ENCODE peak calls at places on chromosomes 7 and 10, in ten cellular contexts. One of them, this sample, is unnamed.

GRCh38 chr7:27590421-27590820 is 72.3 kb downstream of the HIBADH start:
- DNase-seq in pancreas: no peak
- DNase-seq in A673: no peak
- DNase-seq in stomach: no peak
- DNase-seq in body of pancreas: no peak
- DNase-seq in Peyer's patch: no peak
- DNase-seq in ovary: no peak
- DNase-seq in HL-60: no peak
- DNase-seq in heart right ventricle: no peak
- DNase-seq in GM23338: no peak
- DNase-seq in this sample: no peak

GRCh38 chr7:465710-466400 is 53.8 kb downstream of the PDGFA start:
- DNase-seq in ovary: no peak
- DNase-seq in body of pancreas: no peak
- DNase-seq in A673: no peak
- DNase-seq in pancreas: peak; percentile 21
- DNase-seq in GM23338: no peak
- DNase-seq in stomach: no peak
- DNase-seq in HL-60: no peak
- DNase-seq in Peyer's patch: peak; percentile 9
- DNase-seq in heart right ventricle: no peak
- DNase-seq in this sample: no peak

GRCh38 chr7:149686001-149686400 is 87.4 kb downstream of the ZNF467 start:
- DNase-seq in Peyer's patch: no peak
- DNase-seq in body of pancreas: no peak
- DNase-seq in A673: no peak
- DNase-seq in HL-60: peak; percentile 93
- DNase-seq in stomach: no peak
- DNase-seq in heart right ventricle: no peak
- DNase-seq in ovary: no peak
- DNase-seq in GM23338: no peak
- DNase-seq in pancreas: no peak
- DNase-seq in this sample: no peak

GRCh38 chr10:49144021-49144720 is 10.3 kb upstream of the FAM170B start:
- DNase-seq in GM23338: no peak
- DNase-seq in pancreas: no peak
- DNase-seq in heart right ventricle: no peak
- DNase-seq in stomach: no peak
- DNase-seq in A673: no peak
- DNase-seq in HL-60: no peak
- DNase-seq in body of pancreas: no peak
- DNase-seq in ovary: no peak
- DNase-seq in Peyer's patch: no peak
- DNase-seq in this sample: no peak

GRCh38 chr10:113018034-113018433 is 68.0 kb downstream of the TCF7L2 start:
- DNase-seq in body of pancreas: no peak
- DNase-seq in ovary: no peak
- DNase-seq in pancreas: no peak
- DNase-seq in HL-60: no peak
- DNase-seq in heart right ventricle: no peak
- DNase-seq in GM23338: no peak
- DNase-seq in stomach: no peak
- DNase-seq in A673: no peak
- DNase-seq in Peyer's patch: no peak
- DNase-seq in this sample: no peak

GRCh38 chr10:110870823-110871235 is 899 bp upstream of the PDCD4 start:
- DNase-seq in ovary: peak; percentile 46
- DNase-seq in A673: no peak
- DNase-seq in GM23338: no peak
- DNase-seq in body of pancreas: peak; percentile 39
- DNase-seq in stomach: no peak
- DNase-seq in Peyer's patch: no peak
- DNase-seq in heart right ventricle: no peak
- DNase-seq in pancreas: no peak
- DNase-seq in HL-60: no peak
- DNase-seq in this sample: no peak

GRCh38 chr7:151080522-151081169 is at the start of gene FASTK:
- DNase-seq in GM23338: peak; percentile 94
- DNase-seq in HL-60: peak; percentile 89
- DNase-seq in A673: peak; percentile 96
- DNase-seq in Peyer's patch: peak; percentile 91
- DNase-seq in stomach: peak; percentile 92
- DNase-seq in body of pancreas: peak; percentile 96
- DNase-seq in pancreas: peak; percentile 94
- DNase-seq in heart right ventricle: peak; percentile 91
- DNase-seq in ovary: peak; percentile 88
- DNase-seq in this sample: peak; percentile 91

GRCh38 chr7:27453702-27454405 is 208.8 kb downstream of the HIBADH start:
- DNase-seq in stomach: no peak
- DNase-seq in HL-60: no peak
- DNase-seq in heart right ventricle: no peak
- DNase-seq in body of pancreas: no peak
- DNase-seq in ovary: no peak
- DNase-seq in pancreas: no peak
- DNase-seq in A673: no peak
- DNase-seq in GM23338: no peak
- DNase-seq in Peyer's patch: no peak
- DNase-seq in this sample: no peak

GRCh38 chr10:97540669-97541500 is 31.7 kb upstream of the ANKRD2 start:
- DNase-seq in body of pancreas: no peak
- DNase-seq in A673: no peak
- DNase-seq in stomach: no peak
- DNase-seq in ovary: no peak
- DNase-seq in GM23338: peak; percentile 43
- DNase-seq in pancreas: peak; percentile 37
- DNase-seq in HL-60: no peak
- DNase-seq in heart right ventricle: no peak
- DNase-seq in Peyer's patch: no peak
- DNase-seq in this sample: no peak

GRCh38 chr10:49756641-49757040 is 5.5 kb downstream of the OGDHL start:
- DNase-seq in heart right ventricle: no peak
- DNase-seq in HL-60: no peak
- DNase-seq in pancreas: no peak
- DNase-seq in Peyer's patch: no peak
- DNase-seq in ovary: no peak
- DNase-seq in stomach: peak; percentile 18
- DNase-seq in A673: no peak
- DNase-seq in GM23338: no peak
- DNase-seq in body of pancreas: no peak
- DNase-seq in this sample: no peak

GRCh38 chr7:70238171-70238575 is 639.9 kb downstream of the AUTS2 start:
- DNase-seq in heart right ventricle: no peak
- DNase-seq in A673: no peak
- DNase-seq in stomach: no peak
- DNase-seq in pancreas: no peak
- DNase-seq in HL-60: no peak
- DNase-seq in Peyer's patch: no peak
- DNase-seq in body of pancreas: no peak
- DNase-seq in ovary: no peak
- DNase-seq in GM23338: no peak
- DNase-seq in this sample: no peak

GRCh38 chr7:135801045-135801693 is 52.6 kb upstream of the FAM180A start:
- DNase-seq in HL-60: peak; percentile 49
- DNase-seq in body of pancreas: peak; percentile 15
- DNase-seq in pancreas: no peak
- DNase-seq in A673: peak; percentile 84
- DNase-seq in GM23338: peak; percentile 88
- DNase-seq in ovary: no peak
- DNase-seq in Peyer's patch: no peak
- DNase-seq in heart right ventricle: no peak
- DNase-seq in stomach: no peak
- DNase-seq in this sample: no peak

GRCh38 chr10:2948127-2948854 is 119.1 kb upstream of the PFKP start:
- DNase-seq in stomach: no peak
- DNase-seq in GM23338: no peak
- DNase-seq in ovary: no peak
- DNase-seq in heart right ventricle: no peak
- DNase-seq in pancreas: no peak
- DNase-seq in HL-60: no peak
- DNase-seq in Peyer's patch: no peak
- DNase-seq in body of pancreas: no peak
- DNase-seq in A673: no peak
- DNase-seq in this sample: no peak

GRCh38 chr10:114770009-114770408 is 51.6 kb upstream of the FHIP2A start:
- DNase-seq in ovary: no peak
- DNase-seq in stomach: no peak
- DNase-seq in body of pancreas: no peak
- DNase-seq in A673: no peak
- DNase-seq in HL-60: no peak
- DNase-seq in Peyer's patch: no peak
- DNase-seq in pancreas: no peak
- DNase-seq in heart right ventricle: no peak
- DNase-seq in GM23338: no peak
- DNase-seq in this sample: no peak

GRCh38 chr7:29921404-29922010 is 68.1 kb downstream of the SCRN1 start:
- DNase-seq in HL-60: peak; percentile 55
- DNase-seq in stomach: peak; percentile 38
- DNase-seq in body of pancreas: peak; percentile 46
- DNase-seq in pancreas: no peak
- DNase-seq in GM23338: peak; percentile 86
- DNase-seq in A673: peak; percentile 81
- DNase-seq in ovary: no peak
- DNase-seq in heart right ventricle: no peak
- DNase-seq in Peyer's patch: no peak
- DNase-seq in this sample: no peak

GRCh38 chr7:156217803-156218202 is 405.5 kb upstream of the SHH start:
- DNase-seq in pancreas: no peak
- DNase-seq in heart right ventricle: no peak
- DNase-seq in Peyer's patch: no peak
- DNase-seq in body of pancreas: no peak
- DNase-seq in GM23338: no peak
- DNase-seq in HL-60: no peak
- DNase-seq in ovary: no peak
- DNase-seq in stomach: no peak
- DNase-seq in A673: no peak
- DNase-seq in this sample: no peak
- H3K27me3 ChIP-seq in pancreas: no peaks in the 10 kb centered on the region
- H3K27me3 ChIP-seq in heart right ventricle: peaks cover 35% of the 10 kb centered on the region
- H3K27me3 ChIP-seq in Peyer's patch: no peaks in the 10 kb centered on the region
- H3K27me3 ChIP-seq in body of pancreas: no peaks in the 10 kb centered on the region
- H3K27me3 ChIP-seq in GM23338: no peaks in the 10 kb centered on the region
- H3K27me3 ChIP-seq in HL-60: peaks cover 2% of the 10 kb centered on the region
- H3K27me3 ChIP-seq in ovary: no peaks in the 10 kb centered on the region
- H3K27me3 ChIP-seq in stomach: no peaks in the 10 kb centered on the region
- H3K27me3 ChIP-seq in A673: peaks cover 89% of the 10 kb centered on the region
- H3K27me3 ChIP-seq in this sample: peaks cover 50% of the 10 kb centered on the region

GRCh38 chr7:1758417-1758858 is 88.4 kb downstream of the ELFN1 start:
- DNase-seq in heart right ventricle: peak; percentile 56
- DNase-seq in stomach: no peak
- DNase-seq in Peyer's patch: no peak
- DNase-seq in HL-60: peak; percentile 9
- DNase-seq in body of pancreas: peak; percentile 46
- DNase-seq in GM23338: peak; percentile 59
- DNase-seq in A673: peak; percentile 46
- DNase-seq in ovary: no peak
- DNase-seq in pancreas: peak; percentile 62
- DNase-seq in this sample: peak; percentile 52
- TF ChIP-seq CTCF in heart right ventricle: peak; percentile 38
- TF ChIP-seq CTCF in stomach: no peak
- TF ChIP-seq CTCF in Peyer's patch: peak; percentile 30
- TF ChIP-seq CTCF in HL-60: peak; percentile 22
- TF ChIP-seq CTCF in body of pancreas: peak; percentile 16
- TF ChIP-seq CTCF in GM23338: peak; percentile 21
- TF ChIP-seq CTCF in A673: peak; percentile 56
- TF ChIP-seq CTCF in ovary: no peak
- TF ChIP-seq CTCF in pancreas: no peak
- TF ChIP-seq CTCF in this sample: peak; percentile 62

DNA sequence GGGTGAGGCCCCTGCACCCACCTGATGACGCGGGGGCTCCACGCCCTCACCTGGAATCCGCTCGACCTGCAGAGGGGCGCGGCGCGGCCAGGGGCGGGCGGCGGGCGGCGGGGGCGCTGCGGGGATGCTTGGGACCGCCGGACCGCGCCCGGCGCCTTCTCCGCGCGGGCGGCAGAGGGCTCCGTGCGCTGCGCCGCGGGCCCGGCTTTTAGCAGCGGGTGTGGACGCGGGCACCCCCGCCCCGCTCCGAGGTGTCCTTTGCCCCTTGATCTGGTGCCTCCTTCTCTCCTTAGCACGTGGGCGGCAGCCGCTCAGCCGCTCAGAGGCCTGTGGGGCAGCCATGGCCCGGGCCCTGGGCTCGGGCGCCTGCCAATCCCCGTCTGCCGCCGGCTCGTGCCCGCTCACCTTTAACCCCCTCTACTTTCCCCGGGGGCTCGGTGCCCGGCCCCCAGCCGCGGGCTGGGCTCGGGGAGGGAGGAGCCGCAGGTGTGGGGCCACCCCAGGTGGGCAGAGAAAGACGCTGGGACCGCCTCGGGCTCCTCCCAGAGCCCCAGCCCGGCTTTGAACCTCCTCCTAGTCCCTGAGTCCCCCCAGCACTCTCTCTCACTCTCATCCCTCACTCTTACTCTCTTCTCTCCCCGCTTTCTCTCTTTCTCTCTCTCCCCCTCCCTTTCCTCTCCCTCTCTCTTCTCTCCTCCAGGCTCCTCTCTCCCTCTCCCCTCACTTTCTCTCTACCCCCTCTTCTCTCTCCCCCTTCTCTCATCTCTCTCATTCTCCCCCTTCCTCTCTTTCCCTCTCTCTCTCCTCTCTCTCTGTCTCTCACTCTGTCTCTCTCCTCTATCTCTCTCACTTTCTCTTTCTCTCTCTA is 19.7 kb upstream of the VPS37D start:
- DNase-seq in A673: no peak
- DNase-seq in pancreas: peak; percentile 73
- DNase-seq in Peyer's patch: peak; percentile 92
- DNase-seq in heart right ventricle: no peak
- DNase-seq in GM23338: peak; percentile 62
- DNase-seq in body of pancreas: peak; percentile 57
- DNase-seq in ovary: no peak
- DNase-seq in HL-60: no peak
- DNase-seq in stomach: peak; percentile 28
- DNase-seq in this sample: no peak
- H3K27me3 ChIP-seq in A673: peaks cover 8% of the 10 kb centered on the region
- H3K27me3 ChIP-seq in pancreas: no peaks in the 10 kb centered on the region
- H3K27me3 ChIP-seq in Peyer's patch: no peaks in the 10 kb centered on the region
- H3K27me3 ChIP-seq in heart right ventricle: peaks cover 80% of the 10 kb centered on the region
- H3K27me3 ChIP-seq in GM23338: peaks cover 42% of the 10 kb centered on the region
- H3K27me3 ChIP-seq in body of pancreas: no peaks in the 10 kb centered on the region
- H3K27me3 ChIP-seq in ovary: no peaks in the 10 kb centered on the region
- H3K27me3 ChIP-seq in HL-60: peaks cover 26% of the 10 kb centered on the region
- H3K27me3 ChIP-seq in stomach: no peaks in the 10 kb centered on the region
- H3K27me3 ChIP-seq in this sample: peaks cover 98% of the 10 kb centered on the region

DNA sequence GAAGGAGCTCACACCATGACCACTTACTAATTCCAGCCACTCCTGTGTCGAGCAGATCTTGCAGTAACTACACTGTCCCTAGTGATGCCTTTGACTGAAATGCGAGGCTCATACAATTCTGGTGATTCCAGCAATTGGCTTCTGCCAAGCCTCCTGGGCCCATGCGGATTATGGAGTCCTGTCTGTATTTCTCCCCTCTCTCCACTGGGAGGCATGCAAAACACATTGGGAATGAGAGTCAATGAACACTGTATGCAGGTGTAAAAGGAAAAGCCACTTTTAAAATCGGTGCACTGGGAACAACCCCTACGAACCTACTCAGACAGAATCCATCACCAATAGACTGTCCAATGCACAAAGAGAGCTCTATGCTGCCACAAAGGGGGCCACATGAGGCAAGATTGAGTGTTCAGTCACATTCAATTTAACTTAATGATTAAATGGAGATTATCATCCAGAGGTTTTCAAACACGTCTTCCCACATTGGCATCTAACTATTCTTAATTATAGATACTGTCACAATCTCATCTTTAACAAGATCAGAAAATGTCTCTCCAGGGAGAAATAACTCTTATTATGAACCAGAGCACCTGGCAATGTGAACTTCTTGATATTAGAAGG is 550.6 kb downstream of the GLRX3 start:
- DNase-seq in Peyer's patch: no peak
- DNase-seq in HL-60: no peak
- DNase-seq in heart right ventricle: no peak
- DNase-seq in A673: peak; percentile 75
- DNase-seq in pancreas: no peak
- DNase-seq in stomach: no peak
- DNase-seq in ovary: no peak
- DNase-seq in GM23338: peak; percentile 36
- DNase-seq in body of pancreas: peak; percentile 50
- DNase-seq in this sample: no peak
- TF ChIP-seq CTCF in Peyer's patch: peak; percentile 17
- TF ChIP-seq CTCF in HL-60: no peak
- TF ChIP-seq CTCF in heart right ventricle: peak; percentile 37
- TF ChIP-seq CTCF in A673: peak; percentile 70
- TF ChIP-seq CTCF in pancreas: peak; percentile 41
- TF ChIP-seq CTCF in stomach: no peak
- TF ChIP-seq CTCF in ovary: no peak
- TF ChIP-seq CTCF in GM23338: peak; percentile 47
- TF ChIP-seq CTCF in body of pancreas: peak; percentile 59
- TF ChIP-seq CTCF in this sample: peak; percentile 47

This sample was measured in left ventricle myocardium inferior.